ENCODE peak calls at places on chromosomes 16 and 17, in seven cellular contexts. One of them, this sample, is unnamed. For H3K9me3, the result is how much of the 10 kb centered on the place peaks cover.

GRCh38 chr16:66391726-66392670 is 25.5 kb downstream of the CDH5 start:
- DNase-seq in PC-3: no peak
- DNase-seq in K562: no peak
- DNase-seq in DND-41: no peak
- DNase-seq in IMR-90: no peak
- DNase-seq in mesenchymal stem cell: no peak
- DNase-seq in colonic mucosa: no peak
- DNase-seq in this sample: no peak

GRCh38 chr16:24125199-24125598 is 130.9 kb upstream of the CACNG3 start:
- DNase-seq in colonic mucosa: no peak
- DNase-seq in K562: no peak
- DNase-seq in DND-41: no peak
- DNase-seq in PC-3: no peak
- DNase-seq in IMR-90: no peak
- DNase-seq in mesenchymal stem cell: no peak
- DNase-seq in this sample: no peak

GRCh38 chr16:54098247-54098646 is 188.3 kb downstream of the IRX3 start:
- DNase-seq in PC-3: no peak
- DNase-seq in DND-41: no peak
- DNase-seq in IMR-90: no peak
- DNase-seq in K562: no peak
- DNase-seq in colonic mucosa: no peak
- DNase-seq in mesenchymal stem cell: no peak
- DNase-seq in this sample: no peak

GRCh38 chr17:65885484-65885883 is 306.4 kb downstream of the CEP112 start:
- DNase-seq in mesenchymal stem cell: no peak
- DNase-seq in DND-41: no peak
- DNase-seq in PC-3: no peak
- DNase-seq in K562: no peak
- DNase-seq in colonic mucosa: no peak
- DNase-seq in IMR-90: no peak
- DNase-seq in this sample: peak

GRCh38 chr17:35293151-35293837 is 50.4 kb downstream of the SLFN5 start:
- DNase-seq in mesenchymal stem cell: no peak
- DNase-seq in K562: no peak
- DNase-seq in IMR-90: no peak
- DNase-seq in DND-41: no peak
- DNase-seq in colonic mucosa: no peak
- DNase-seq in PC-3: no peak
- DNase-seq in this sample: peak

GRCh38 chr16:84683691-84684591 is 15.9 kb upstream of the USP10 start:
- DNase-seq in PC-3: no peak
- DNase-seq in colonic mucosa: no peak
- DNase-seq in IMR-90: no peak
- DNase-seq in K562: no peak
- DNase-seq in DND-41: no peak
- DNase-seq in mesenchymal stem cell: no peak
- DNase-seq in this sample: no peak

GRCh38 chr17:49898547-49899490 is 51.0 kb upstream of the TAC4 start:
- DNase-seq in PC-3: peak
- DNase-seq in mesenchymal stem cell: no peak
- DNase-seq in DND-41: no peak
- DNase-seq in K562: peak
- DNase-seq in colonic mucosa: no peak
- DNase-seq in IMR-90: no peak
- DNase-seq in this sample: peak

GRCh38 chr17:43918026-43918389 is 10.7 kb upstream of the MPP2 start:
- DNase-seq in mesenchymal stem cell: no peak
- DNase-seq in colonic mucosa: no peak
- DNase-seq in DND-41: no peak
- DNase-seq in IMR-90: no peak
- DNase-seq in PC-3: no peak
- DNase-seq in K562: no peak
- DNase-seq in this sample: no peak

GRCh38 chr17:5780476-5780875 is 196.2 kb upstream of the NLRP1 start:
- DNase-seq in mesenchymal stem cell: peak
- DNase-seq in DND-41: no peak
- DNase-seq in PC-3: peak
- DNase-seq in colonic mucosa: no peak
- DNase-seq in IMR-90: peak
- DNase-seq in K562: peak
- DNase-seq in this sample: peak

GRCh38 chr17:1365445-1366039 is 34.5 kb downstream of the YWHAE start:
- DNase-seq in mesenchymal stem cell: peak
- DNase-seq in IMR-90: peak
- DNase-seq in PC-3: peak
- DNase-seq in colonic mucosa: peak
- DNase-seq in K562: peak
- DNase-seq in DND-41: peak
- DNase-seq in this sample: peak

GRCh38 chr17:74089869-74090464 is 113.5 kb upstream of the RPL38 start:
- DNase-seq in DND-41: peak
- DNase-seq in K562: peak
- DNase-seq in PC-3: peak
- DNase-seq in mesenchymal stem cell: peak
- DNase-seq in IMR-90: no peak
- DNase-seq in colonic mucosa: peak
- DNase-seq in this sample: peak

GRCh38 chr17:17070931-17071330 is 28.7 kb downstream of the MPRIP start:
- DNase-seq in mesenchymal stem cell: no peak
- DNase-seq in K562: no peak
- DNase-seq in PC-3: no peak
- DNase-seq in DND-41: no peak
- DNase-seq in IMR-90: no peak
- DNase-seq in colonic mucosa: peak
- DNase-seq in this sample: no peak

GRCh38 chr17:2058521-2059124 is 3.7 kb downstream of the HIC1 start:
- DNase-seq in mesenchymal stem cell: peak
- DNase-seq in IMR-90: peak
- DNase-seq in PC-3: no peak
- DNase-seq in K562: no peak
- DNase-seq in DND-41: no peak
- DNase-seq in colonic mucosa: peak
- DNase-seq in this sample: peak

GRCh38 chr17:55434721-55435120 is 13.1 kb upstream of the MMD start:
- DNase-seq in colonic mucosa: no peak
- DNase-seq in DND-41: no peak
- DNase-seq in IMR-90: peak
- DNase-seq in K562: no peak
- DNase-seq in PC-3: no peak
- DNase-seq in mesenchymal stem cell: no peak
- DNase-seq in this sample: peak

GRCh38 chr16:28167730-28168129 is 44.0 kb downstream of the XPO6 start:
- DNase-seq in DND-41: no peak
- DNase-seq in colonic mucosa: no peak
- DNase-seq in K562: no peak
- DNase-seq in mesenchymal stem cell: no peak
- DNase-seq in PC-3: no peak
- DNase-seq in IMR-90: no peak
- DNase-seq in this sample: no peak

DNA sequence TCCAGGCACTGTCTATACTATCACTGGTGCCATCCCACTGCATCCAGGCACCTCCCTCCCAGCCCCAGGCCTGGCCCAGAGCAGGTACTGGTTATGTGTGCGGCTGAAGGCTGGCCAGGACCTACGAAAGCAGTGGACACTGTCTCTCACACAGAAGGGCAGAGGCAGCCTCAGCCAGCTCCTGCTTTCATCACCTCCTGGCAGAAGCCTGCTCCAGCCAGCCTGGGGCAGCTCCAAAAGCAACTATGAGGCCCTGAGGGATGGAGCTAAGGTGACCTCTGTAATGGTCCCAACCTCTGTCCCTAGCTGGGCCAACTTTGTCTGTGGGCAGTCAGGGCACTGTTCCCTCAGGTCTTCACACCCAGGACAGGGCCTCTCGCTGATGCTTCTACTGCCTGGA is 18.8 kb downstream of the HSD11B2 start:
- DNase-seq in colonic mucosa: no peak
- DNase-seq in K562: no peak
- DNase-seq in IMR-90: no peak
- DNase-seq in PC-3: no peak
- DNase-seq in DND-41: no peak
- DNase-seq in mesenchymal stem cell: no peak
- DNase-seq in this sample: no peak
- H3K9ac ChIP-seq in colonic mucosa: peak
- H3K9ac ChIP-seq in K562: no peak
- H3K9ac ChIP-seq in IMR-90: no peak
- H3K9ac ChIP-seq in PC-3: no peak
- H3K9ac ChIP-seq in DND-41: no peak
- H3K9ac ChIP-seq in mesenchymal stem cell: no peak
- H3K9ac ChIP-seq in this sample: no peak

GRCh38 chr17:81033535-81034167 is 1.3 kb upstream of the BAIAP2 start:
- DNase-seq in DND-41: no peak
- DNase-seq in mesenchymal stem cell: no peak
- DNase-seq in PC-3: no peak
- DNase-seq in K562: no peak
- DNase-seq in colonic mucosa: no peak
- DNase-seq in IMR-90: no peak
- DNase-seq in this sample: no peak

GRCh38 chr17:81034779-81035388 is at the start of gene BAIAP2:
- DNase-seq in DND-41: peak
- DNase-seq in K562: peak
- DNase-seq in colonic mucosa: peak
- DNase-seq in mesenchymal stem cell: peak
- DNase-seq in PC-3: peak
- DNase-seq in IMR-90: peak
- DNase-seq in this sample: peak

GRCh38 chr17:81032641-81033422 is 2.1 kb upstream of the BAIAP2 start:
- DNase-seq in K562: no peak
- DNase-seq in mesenchymal stem cell: no peak
- DNase-seq in colonic mucosa: no peak
- DNase-seq in DND-41: no peak
- DNase-seq in IMR-90: no peak
- DNase-seq in PC-3: no peak
- DNase-seq in this sample: no peak

GRCh38 chr17:81035389-81036127 is 607 bp downstream of the BAIAP2 start:
- DNase-seq in mesenchymal stem cell: peak
- DNase-seq in PC-3: peak
- DNase-seq in colonic mucosa: no peak
- DNase-seq in K562: peak
- DNase-seq in IMR-90: no peak
- DNase-seq in DND-41: no peak
- DNase-seq in this sample: peak

GRCh38 chr17:81034168-81034777 is 678 bp upstream of the BAIAP2 start:
- DNase-seq in DND-41: no peak
- DNase-seq in PC-3: no peak
- DNase-seq in K562: peak
- DNase-seq in colonic mucosa: no peak
- DNase-seq in IMR-90: no peak
- DNase-seq in mesenchymal stem cell: peak
- DNase-seq in this sample: no peak
- H3K4me3 ChIP-seq in DND-41: peak
- H3K4me3 ChIP-seq in PC-3: peak
- H3K4me3 ChIP-seq in K562: peak
- H3K4me3 ChIP-seq in colonic mucosa: peak
- H3K4me3 ChIP-seq in IMR-90: peak
- H3K4me3 ChIP-seq in mesenchymal stem cell: peak
- H3K4me3 ChIP-seq in this sample: peak

DNA sequence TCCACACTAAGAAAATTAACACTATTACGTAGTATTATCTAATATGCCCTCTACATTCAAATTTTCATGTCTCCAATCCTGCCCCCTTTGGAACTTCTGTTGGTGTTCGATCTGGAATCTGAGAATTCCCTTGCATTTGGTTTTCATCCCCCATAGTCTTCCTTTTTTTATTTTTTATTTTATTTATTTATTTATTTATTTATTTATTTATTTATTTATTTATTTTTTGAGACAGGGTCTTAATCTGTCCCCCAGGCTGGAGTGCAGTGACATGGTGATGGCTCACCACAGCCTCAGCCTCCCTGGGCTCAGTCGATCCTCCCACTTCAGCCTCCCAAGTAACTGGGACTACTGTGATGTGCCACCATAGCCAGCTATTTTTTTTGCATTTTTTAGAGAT is 589.3 kb downstream of the MAF start:
- DNase-seq in PC-3: no peak
- DNase-seq in colonic mucosa: no peak
- DNase-seq in mesenchymal stem cell: no peak
- DNase-seq in DND-41: no peak
- DNase-seq in K562: no peak
- DNase-seq in IMR-90: no peak
- DNase-seq in this sample: no peak
- H3K9me3 ChIP-seq in PC-3: under half
- H3K9me3 ChIP-seq in colonic mucosa: under half
- H3K9me3 ChIP-seq in mesenchymal stem cell: under half
- H3K9me3 ChIP-seq in DND-41: under half
- H3K9me3 ChIP-seq in K562: under half
- H3K9me3 ChIP-seq in IMR-90: under half
- H3K9me3 ChIP-seq in this sample: under half

GRCh38 chr16:72372646-72373045 is 200.7 kb upstream of the PMFBP1 start:
- DNase-seq in K562: no peak
- DNase-seq in mesenchymal stem cell: no peak
- DNase-seq in IMR-90: no peak
- DNase-seq in DND-41: no peak
- DNase-seq in PC-3: no peak
- DNase-seq in colonic mucosa: no peak
- DNase-seq in this sample: no peak

GRCh38 chr16:72372082-72372615 is 200.2 kb upstream of the PMFBP1 start:
- DNase-seq in DND-41: no peak
- DNase-seq in mesenchymal stem cell: no peak
- DNase-seq in PC-3: no peak
- DNase-seq in K562: no peak
- DNase-seq in colonic mucosa: no peak
- DNase-seq in IMR-90: no peak
- DNase-seq in this sample: no peak

GRCh38 chr16:72367841-72368240 is 195.9 kb upstream of the PMFBP1 start:
- DNase-seq in K562: no peak
- DNase-seq in DND-41: no peak
- DNase-seq in mesenchymal stem cell: no peak
- DNase-seq in PC-3: no peak
- DNase-seq in IMR-90: no peak
- DNase-seq in colonic mucosa: no peak
- DNase-seq in this sample: peak

GRCh38 chr16:72369273-72369672 is 197.3 kb upstream of the PMFBP1 start:
- DNase-seq in K562: no peak
- DNase-seq in PC-3: no peak
- DNase-seq in DND-41: no peak
- DNase-seq in colonic mucosa: no peak
- DNase-seq in IMR-90: no peak
- DNase-seq in mesenchymal stem cell: no peak
- DNase-seq in this sample: no peak

DNA sequence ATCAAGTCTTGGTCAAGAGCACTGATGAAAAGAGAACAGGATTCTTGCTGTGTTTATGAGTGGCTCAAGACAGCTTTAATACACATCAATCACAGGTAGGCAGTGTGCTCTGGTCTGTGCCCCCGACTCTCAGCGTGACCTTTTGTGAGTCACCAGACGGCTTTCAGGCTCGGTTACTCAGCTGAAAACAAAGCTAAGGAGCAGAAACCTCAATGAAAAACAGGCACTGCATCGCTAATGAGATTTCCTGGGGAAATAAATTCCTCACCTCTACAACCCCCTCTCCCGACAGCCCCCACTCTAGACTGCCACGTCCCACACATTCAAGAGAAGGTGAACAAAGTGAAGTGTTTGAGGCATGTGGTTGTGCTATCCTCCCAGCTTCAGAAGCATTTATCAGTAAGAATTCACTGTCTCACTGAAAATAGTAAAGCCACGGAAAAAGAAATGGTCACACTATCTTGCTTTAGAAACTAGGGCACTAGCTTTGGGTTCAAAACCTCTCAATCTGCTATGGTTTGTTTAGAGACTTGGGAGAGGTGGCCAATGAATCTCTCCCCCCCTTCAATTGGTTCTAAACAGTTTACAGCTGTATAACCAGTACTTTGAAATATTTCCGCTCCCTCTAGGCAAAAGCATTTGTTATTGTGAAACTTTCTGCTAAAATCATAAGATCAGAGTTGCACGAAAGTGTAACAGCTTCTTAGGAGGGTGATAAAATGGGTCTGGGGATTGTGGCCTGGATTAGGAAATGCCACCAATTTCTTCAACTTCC is 199.5 kb upstream of the PMFBP1 start:
- DNase-seq in K562: no peak
- DNase-seq in IMR-90: peak
- DNase-seq in mesenchymal stem cell: peak
- DNase-seq in DND-41: no peak
- DNase-seq in colonic mucosa: no peak
- DNase-seq in PC-3: no peak
- DNase-seq in this sample: peak
- H3K9ac ChIP-seq in K562: no peak
- H3K9ac ChIP-seq in IMR-90: no peak
- H3K9ac ChIP-seq in mesenchymal stem cell: no peak
- H3K9ac ChIP-seq in DND-41: no peak
- H3K9ac ChIP-seq in colonic mucosa: no peak
- H3K9ac ChIP-seq in PC-3: no peak
- H3K9ac ChIP-seq in this sample: no peak

This sample was measured in GM23248.